ENCODE peak calls at places on chromosomes 3 and 15, in nine cellular contexts. One of them, this sample, is unnamed.
A peak's percentile ranks its signal among the peaks of the same experiment; 100 is the strongest.

GRCh38 chr15:99108993-99109392 is 4.1 kb downstream of the SYNM start:
- DNase-seq in colonic mucosa: no peak
- DNase-seq in type B pancreatic cell: no peak
- DNase-seq in heart right ventricle: no peak
- DNase-seq in RWPE1: no peak
- DNase-seq in GM12865: no peak
- DNase-seq in transverse colon: no peak
- DNase-seq in GM20000: no peak
- DNase-seq in nephron progenitor cell: no peak
- DNase-seq in this sample: no peak

GRCh38 chr15:81292516-81293001 is 31.4 kb downstream of the STARD5 start:
- DNase-seq in colonic mucosa: no peak
- DNase-seq in type B pancreatic cell: no peak
- DNase-seq in heart right ventricle: no peak
- DNase-seq in RWPE1: no peak
- DNase-seq in GM12865: peak; percentile 83
- DNase-seq in transverse colon: peak; percentile 71
- DNase-seq in GM20000: peak; percentile 71
- DNase-seq in nephron progenitor cell: no peak
- DNase-seq in this sample: no peak

GRCh38 chr15:40754574-40754882 is 526 bp downstream of the RMDN3 start:
- DNase-seq in colonic mucosa: peak; percentile 48
- DNase-seq in type B pancreatic cell: no peak
- DNase-seq in heart right ventricle: no peak
- DNase-seq in RWPE1: no peak
- DNase-seq in GM12865: no peak
- DNase-seq in transverse colon: peak; percentile 54
- DNase-seq in GM20000: no peak
- DNase-seq in nephron progenitor cell: peak; percentile 46
- DNase-seq in this sample: no peak

GRCh38 chr15:85871545-85871944 is 76.8 kb upstream of the KLHL25 start:
- DNase-seq in colonic mucosa: no peak
- DNase-seq in type B pancreatic cell: no peak
- DNase-seq in heart right ventricle: no peak
- DNase-seq in RWPE1: no peak
- DNase-seq in GM12865: peak; percentile 31
- DNase-seq in transverse colon: no peak
- DNase-seq in GM20000: no peak
- DNase-seq in nephron progenitor cell: no peak
- DNase-seq in this sample: no peak

GRCh38 chr15:101615986-101616848 is 36.0 kb downstream of the TM2D3 start:
- DNase-seq in colonic mucosa: peak; percentile 63
- DNase-seq in type B pancreatic cell: no peak
- DNase-seq in heart right ventricle: peak; percentile 80
- DNase-seq in RWPE1: peak; percentile 54
- DNase-seq in GM12865: no peak
- DNase-seq in transverse colon: peak; percentile 35
- DNase-seq in GM20000: no peak
- DNase-seq in nephron progenitor cell: peak; percentile 77
- DNase-seq in this sample: peak; percentile 58

GRCh38 chr3:157089455-157090221 is 70.3 kb downstream of the CCNL1 start:
- DNase-seq in colonic mucosa: peak; percentile 78
- DNase-seq in type B pancreatic cell: no peak
- DNase-seq in heart right ventricle: peak; percentile 27
- DNase-seq in RWPE1: no peak
- DNase-seq in GM12865: peak; percentile 77
- DNase-seq in transverse colon: peak; percentile 67
- DNase-seq in GM20000: peak; percentile 52
- DNase-seq in nephron progenitor cell: no peak
- DNase-seq in this sample: peak; percentile 75

GRCh38 chr3:57179580-57180410 is 14.6 kb upstream of the IL17RD start:
- DNase-seq in colonic mucosa: no peak
- DNase-seq in type B pancreatic cell: no peak
- DNase-seq in heart right ventricle: no peak
- DNase-seq in RWPE1: no peak
- DNase-seq in GM12865: peak; percentile 37
- DNase-seq in transverse colon: no peak
- DNase-seq in GM20000: peak; percentile 42
- DNase-seq in nephron progenitor cell: no peak
- DNase-seq in this sample: no peak

GRCh38 chr15:71564217-71564616 is 246.1 kb upstream of the NR2E3 start:
- DNase-seq in colonic mucosa: no peak
- DNase-seq in type B pancreatic cell: no peak
- DNase-seq in heart right ventricle: no peak
- DNase-seq in RWPE1: no peak
- DNase-seq in GM12865: no peak
- DNase-seq in transverse colon: no peak
- DNase-seq in GM20000: no peak
- DNase-seq in nephron progenitor cell: no peak
- DNase-seq in this sample: no peak

GRCh38 chr15:41666353-41666920 is 6.2 kb downstream of the MGA start:
- DNase-seq in colonic mucosa: no peak
- DNase-seq in type B pancreatic cell: no peak
- DNase-seq in heart right ventricle: no peak
- DNase-seq in RWPE1: peak; percentile 22
- DNase-seq in GM12865: no peak
- DNase-seq in transverse colon: no peak
- DNase-seq in GM20000: no peak
- DNase-seq in nephron progenitor cell: no peak
- DNase-seq in this sample: no peak

GRCh38 chr3:46276497-46277099 is 34.3 kb downstream of the CCR3 start:
- DNase-seq in colonic mucosa: peak; percentile 75
- DNase-seq in type B pancreatic cell: no peak
- DNase-seq in heart right ventricle: peak; percentile 61
- DNase-seq in RWPE1: peak; percentile 15
- DNase-seq in GM12865: peak; percentile 82
- DNase-seq in transverse colon: peak; percentile 85
- DNase-seq in GM20000: peak; percentile 50
- DNase-seq in nephron progenitor cell: peak; percentile 45
- DNase-seq in this sample: peak; percentile 60

GRCh38 chr3:150544040-150544439 is 2.3 kb downstream of the SERP1 start:
- DNase-seq in colonic mucosa: no peak
- DNase-seq in type B pancreatic cell: no peak
- DNase-seq in heart right ventricle: no peak
- DNase-seq in RWPE1: peak; percentile 24
- DNase-seq in GM12865: no peak
- DNase-seq in transverse colon: no peak
- DNase-seq in GM20000: no peak
- DNase-seq in nephron progenitor cell: no peak
- DNase-seq in this sample: no peak

GRCh38 chr3:114928989-114929620 is 218.0 kb downstream of the ZBTB20 start:
- DNase-seq in colonic mucosa: no peak
- DNase-seq in type B pancreatic cell: no peak
- DNase-seq in heart right ventricle: no peak
- DNase-seq in RWPE1: no peak
- DNase-seq in GM12865: no peak
- DNase-seq in transverse colon: no peak
- DNase-seq in GM20000: no peak
- DNase-seq in nephron progenitor cell: no peak
- DNase-seq in this sample: no peak

GRCh38 chr15:25268166-25268565 is 170.7 kb downstream of the UBE3A start:
- DNase-seq in colonic mucosa: no peak
- DNase-seq in type B pancreatic cell: no peak
- DNase-seq in heart right ventricle: no peak
- DNase-seq in RWPE1: no peak
- DNase-seq in GM12865: no peak
- DNase-seq in transverse colon: no peak
- DNase-seq in GM20000: no peak
- DNase-seq in nephron progenitor cell: no peak
- DNase-seq in this sample: no peak

GRCh38 chr15:42143866-42144625 is 12.4 kb downstream of the PLA2G4F start:
- DNase-seq in colonic mucosa: no peak
- DNase-seq in type B pancreatic cell: no peak
- DNase-seq in heart right ventricle: no peak
- DNase-seq in RWPE1: no peak
- DNase-seq in GM12865: no peak
- DNase-seq in transverse colon: no peak
- DNase-seq in GM20000: no peak
- DNase-seq in nephron progenitor cell: no peak
- DNase-seq in this sample: no peak

GRCh38 chr3:21256932-21257331 is 494.1 kb downstream of the ZNF385D start:
- DNase-seq in colonic mucosa: no peak
- DNase-seq in type B pancreatic cell: no peak
- DNase-seq in heart right ventricle: no peak
- DNase-seq in RWPE1: no peak
- DNase-seq in GM12865: no peak
- DNase-seq in transverse colon: no peak
- DNase-seq in GM20000: no peak
- DNase-seq in nephron progenitor cell: no peak
- DNase-seq in this sample: peak; percentile 64

GRCh38 chr3:12730511-12731234 is 28.4 kb downstream of the TMEM40 start:
- DNase-seq in colonic mucosa: no peak
- DNase-seq in type B pancreatic cell: no peak
- DNase-seq in heart right ventricle: no peak
- DNase-seq in RWPE1: no peak
- DNase-seq in GM12865: peak; percentile 13
- DNase-seq in transverse colon: no peak
- DNase-seq in GM20000: no peak
- DNase-seq in nephron progenitor cell: no peak
- DNase-seq in this sample: no peak

GRCh38 chr15:64229129-64229724 is 66.4 kb upstream of the PPIB start:
- DNase-seq in colonic mucosa: no peak
- DNase-seq in type B pancreatic cell: no peak
- DNase-seq in heart right ventricle: no peak
- DNase-seq in RWPE1: no peak
- DNase-seq in GM12865: no peak
- DNase-seq in transverse colon: no peak
- DNase-seq in GM20000: no peak
- DNase-seq in nephron progenitor cell: no peak
- DNase-seq in this sample: no peak

GRCh38 chr3:141578197-141578596 is 91.4 kb downstream of the RASA2 start:
- DNase-seq in colonic mucosa: no peak
- DNase-seq in type B pancreatic cell: no peak
- DNase-seq in heart right ventricle: no peak
- DNase-seq in RWPE1: no peak
- DNase-seq in GM12865: no peak
- DNase-seq in transverse colon: no peak
- DNase-seq in GM20000: no peak
- DNase-seq in nephron progenitor cell: no peak
- DNase-seq in this sample: no peak

DNA sequence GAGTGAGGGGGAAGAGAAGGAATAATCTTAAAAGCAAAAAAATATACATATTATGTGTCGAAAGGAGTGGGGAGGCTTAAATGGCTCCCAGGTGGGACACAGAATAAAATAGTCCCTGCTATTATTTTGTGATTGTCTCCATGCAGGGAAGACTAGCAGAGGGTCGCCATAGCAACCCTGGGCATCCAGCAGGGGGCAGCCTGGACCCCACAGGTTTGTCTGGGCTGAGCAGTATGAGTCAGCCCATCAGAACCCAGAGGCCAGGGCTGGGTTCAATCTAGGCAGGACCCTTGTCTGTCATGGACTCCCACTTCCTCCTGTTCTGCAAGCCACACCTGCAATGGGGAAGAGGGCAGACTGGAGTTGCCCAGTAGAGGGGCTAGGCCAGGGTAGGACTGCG is 17.6 kb upstream of the LINGO1 start:
- DNase-seq in colonic mucosa: no peak
- DNase-seq in type B pancreatic cell: no peak
- DNase-seq in heart right ventricle: no peak
- DNase-seq in RWPE1: no peak
- DNase-seq in GM12865: no peak
- DNase-seq in transverse colon: no peak
- DNase-seq in GM20000: no peak
- DNase-seq in nephron progenitor cell: peak; percentile 67
- DNase-seq in this sample: peak; percentile 43
- TF ChIP-seq CTCF in colonic mucosa: no peak
- TF ChIP-seq CTCF in type B pancreatic cell: peak; percentile 60
- TF ChIP-seq CTCF in heart right ventricle: no peak
- TF ChIP-seq CTCF in RWPE1: no peak
- TF ChIP-seq CTCF in GM12865: peak; percentile 2
- TF ChIP-seq CTCF in transverse colon: no peak
- TF ChIP-seq CTCF in GM20000: no peak
- TF ChIP-seq CTCF in nephron progenitor cell: peak; percentile 45
- TF ChIP-seq CTCF in this sample: no peak

GRCh38 chr3:89246326-89246725 is 138.9 kb downstream of the EPHA3 start:
- DNase-seq in colonic mucosa: no peak
- DNase-seq in type B pancreatic cell: no peak
- DNase-seq in heart right ventricle: no peak
- DNase-seq in RWPE1: no peak
- DNase-seq in GM12865: peak; percentile 25
- DNase-seq in transverse colon: no peak
- DNase-seq in GM20000: no peak
- DNase-seq in nephron progenitor cell: no peak
- DNase-seq in this sample: no peak
- TF ChIP-seq CTCF in colonic mucosa: no peak
- TF ChIP-seq CTCF in type B pancreatic cell: peak; percentile 64
- TF ChIP-seq CTCF in heart right ventricle: no peak
- TF ChIP-seq CTCF in RWPE1: no peak
- TF ChIP-seq CTCF in GM12865: peak; percentile 18
- TF ChIP-seq CTCF in transverse colon: no peak
- TF ChIP-seq CTCF in GM20000: no peak
- TF ChIP-seq CTCF in nephron progenitor cell: peak; percentile 16
- TF ChIP-seq CTCF in this sample: no peak

GRCh38 chr3:64575211-64575844 is 112.5 kb downstream of the ADAMTS9 start:
- DNase-seq in colonic mucosa: no peak
- DNase-seq in type B pancreatic cell: no peak
- DNase-seq in heart right ventricle: no peak
- DNase-seq in RWPE1: peak; percentile 5
- DNase-seq in GM12865: peak; percentile 24
- DNase-seq in transverse colon: no peak
- DNase-seq in GM20000: peak; percentile 16
- DNase-seq in nephron progenitor cell: no peak
- DNase-seq in this sample: peak; percentile 3
- TF ChIP-seq CTCF in colonic mucosa: peak; percentile 58
- TF ChIP-seq CTCF in type B pancreatic cell: peak; percentile 73
- TF ChIP-seq CTCF in heart right ventricle: peak; percentile 42
- TF ChIP-seq CTCF in RWPE1: peak; percentile 39
- TF ChIP-seq CTCF in GM12865: peak; percentile 59
- TF ChIP-seq CTCF in transverse colon: peak; percentile 38
- TF ChIP-seq CTCF in GM20000: peak; percentile 1
- TF ChIP-seq CTCF in nephron progenitor cell: peak; percentile 60
- TF ChIP-seq CTCF in this sample: peak; percentile 24

GRCh38 chr3:24407980-24408460 is 86.6 kb downstream of the THRB start:
- DNase-seq in colonic mucosa: no peak
- DNase-seq in type B pancreatic cell: no peak
- DNase-seq in heart right ventricle: no peak
- DNase-seq in RWPE1: no peak
- DNase-seq in GM12865: no peak
- DNase-seq in transverse colon: no peak
- DNase-seq in GM20000: no peak
- DNase-seq in nephron progenitor cell: no peak
- DNase-seq in this sample: no peak
- TF ChIP-seq CTCF in colonic mucosa: no peak
- TF ChIP-seq CTCF in type B pancreatic cell: no peak
- TF ChIP-seq CTCF in heart right ventricle: no peak
- TF ChIP-seq CTCF in RWPE1: no peak
- TF ChIP-seq CTCF in GM12865: no peak
- TF ChIP-seq CTCF in transverse colon: no peak
- TF ChIP-seq CTCF in GM20000: no peak
- TF ChIP-seq CTCF in nephron progenitor cell: no peak
- TF ChIP-seq CTCF in this sample: no peak

This sample was measured in Calu3.